ENCODE peak calls at places on chromosomes 3 and 15, in nine cellular contexts. One of them, this sample, is unnamed.
A peak's percentile ranks its signal among the peaks of the same experiment; 100 is the strongest.

GRCh38 chr15:91291673-91292072 is 191.6 kb downstream of the SV2B start:
- DNase-seq in colonic mucosa: no peak
- DNase-seq in kidney: no peak
- DNase-seq in lung: no peak
- DNase-seq in dorsolateral prefrontal cortex: no peak
- DNase-seq in fibroblast of mammary gland: peak; percentile 49
- DNase-seq in AG04450: no peak
- DNase-seq in GM12864: no peak
- DNase-seq in gastrocnemius medialis: no peak
- DNase-seq in this sample: no peak

GRCh38 chr3:52723935-52724334 is 18.0 kb downstream of the SPCS1 start:
- DNase-seq in colonic mucosa: no peak
- DNase-seq in kidney: no peak
- DNase-seq in lung: no peak
- DNase-seq in dorsolateral prefrontal cortex: no peak
- DNase-seq in fibroblast of mammary gland: no peak
- DNase-seq in AG04450: no peak
- DNase-seq in GM12864: no peak
- DNase-seq in gastrocnemius medialis: no peak
- DNase-seq in this sample: no peak

GRCh38 chr15:75468908-75469307 is 17.4 kb upstream of the SIN3A start:
- DNase-seq in colonic mucosa: no peak
- DNase-seq in kidney: no peak
- DNase-seq in lung: no peak
- DNase-seq in dorsolateral prefrontal cortex: no peak
- DNase-seq in fibroblast of mammary gland: no peak
- DNase-seq in AG04450: no peak
- DNase-seq in GM12864: no peak
- DNase-seq in gastrocnemius medialis: no peak
- DNase-seq in this sample: peak; percentile 38

GRCh38 chr3:46393011-46393410 is 13.9 kb downstream of the CCR5AS start:
- DNase-seq in colonic mucosa: no peak
- DNase-seq in kidney: no peak
- DNase-seq in lung: no peak
- DNase-seq in dorsolateral prefrontal cortex: no peak
- DNase-seq in fibroblast of mammary gland: no peak
- DNase-seq in AG04450: no peak
- DNase-seq in GM12864: no peak
- DNase-seq in gastrocnemius medialis: no peak
- DNase-seq in this sample: no peak

GRCh38 chr3:181326637-181327223 is 337.2 kb upstream of the DNAJC19 start:
- DNase-seq in colonic mucosa: no peak
- DNase-seq in kidney: no peak
- DNase-seq in lung: no peak
- DNase-seq in dorsolateral prefrontal cortex: no peak
- DNase-seq in fibroblast of mammary gland: peak; percentile 34
- DNase-seq in AG04450: no peak
- DNase-seq in GM12864: no peak
- DNase-seq in gastrocnemius medialis: no peak
- DNase-seq in this sample: no peak

GRCh38 chr3:14118400-14119165 is 6.1 kb downstream of the CHCHD4 start:
- DNase-seq in colonic mucosa: peak; percentile 11
- DNase-seq in kidney: no peak
- DNase-seq in lung: no peak
- DNase-seq in dorsolateral prefrontal cortex: no peak
- DNase-seq in fibroblast of mammary gland: peak; percentile 67
- DNase-seq in AG04450: no peak
- DNase-seq in GM12864: no peak
- DNase-seq in gastrocnemius medialis: no peak
- DNase-seq in this sample: peak; percentile 64

GRCh38 chr3:120524171-120524923 is 71.8 kb upstream of the NDUFB4 start:
- DNase-seq in colonic mucosa: no peak
- DNase-seq in kidney: no peak
- DNase-seq in lung: no peak
- DNase-seq in dorsolateral prefrontal cortex: no peak
- DNase-seq in fibroblast of mammary gland: peak; percentile 73
- DNase-seq in AG04450: no peak
- DNase-seq in GM12864: no peak
- DNase-seq in gastrocnemius medialis: no peak
- DNase-seq in this sample: peak; percentile 76

GRCh38 chr3:47566667-47567066 is 12.0 kb downstream of the CSPG5 start:
- DNase-seq in colonic mucosa: no peak
- DNase-seq in kidney: no peak
- DNase-seq in lung: no peak
- DNase-seq in dorsolateral prefrontal cortex: no peak
- DNase-seq in fibroblast of mammary gland: no peak
- DNase-seq in AG04450: no peak
- DNase-seq in GM12864: no peak
- DNase-seq in gastrocnemius medialis: no peak
- DNase-seq in this sample: no peak

GRCh38 chr15:60531811-60532210 is 52.9 kb upstream of the ICE2 start:
- DNase-seq in colonic mucosa: no peak
- DNase-seq in kidney: no peak
- DNase-seq in lung: no peak
- DNase-seq in dorsolateral prefrontal cortex: no peak
- DNase-seq in fibroblast of mammary gland: no peak
- DNase-seq in AG04450: no peak
- DNase-seq in GM12864: no peak
- DNase-seq in gastrocnemius medialis: no peak
- DNase-seq in this sample: no peak

DNA sequence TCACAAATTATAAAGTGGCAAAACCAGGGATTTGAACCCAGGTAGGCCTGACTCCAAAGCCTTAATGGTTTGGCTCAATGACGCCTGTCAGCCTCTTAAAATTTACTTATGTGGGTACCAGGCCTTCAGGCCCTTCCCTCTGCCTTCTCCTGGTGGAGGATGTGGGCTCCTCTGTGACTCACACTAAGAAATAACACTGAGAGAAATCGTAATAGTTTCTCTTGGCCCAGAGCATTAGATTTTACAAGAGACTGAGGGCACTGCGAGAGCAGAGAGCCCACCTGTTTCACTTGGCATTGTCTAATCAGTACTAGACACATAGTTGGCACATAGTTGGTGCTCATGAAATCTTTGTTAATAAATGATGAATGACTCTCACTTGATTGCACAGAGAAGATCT is 505.2 kb downstream of the SHQ1 start:
- DNase-seq in colonic mucosa: no peak
- DNase-seq in kidney: no peak
- DNase-seq in lung: no peak
- DNase-seq in dorsolateral prefrontal cortex: no peak
- DNase-seq in fibroblast of mammary gland: peak; percentile 51
- DNase-seq in AG04450: no peak
- DNase-seq in GM12864: no peak
- DNase-seq in gastrocnemius medialis: no peak
- DNase-seq in this sample: peak; percentile 55
- TF ChIP-seq CTCF in colonic mucosa: no peak
- TF ChIP-seq CTCF in kidney: no peak
- TF ChIP-seq CTCF in lung: no peak
- TF ChIP-seq CTCF in dorsolateral prefrontal cortex: no peak
- TF ChIP-seq CTCF in fibroblast of mammary gland: no peak
- TF ChIP-seq CTCF in AG04450: no peak
- TF ChIP-seq CTCF in GM12864: no peak
- TF ChIP-seq CTCF in gastrocnemius medialis: no peak
- TF ChIP-seq CTCF in this sample: no peak

GRCh38 chr3:190517696-190518095 is 3.8 kb downstream of the IL1RAP start:
- DNase-seq in colonic mucosa: no peak
- DNase-seq in kidney: no peak
- DNase-seq in lung: no peak
- DNase-seq in dorsolateral prefrontal cortex: no peak
- DNase-seq in fibroblast of mammary gland: peak; percentile 81
- DNase-seq in AG04450: no peak
- DNase-seq in GM12864: no peak
- DNase-seq in gastrocnemius medialis: no peak
- DNase-seq in this sample: peak; percentile 70

GRCh38 chr3:190514163-190515153 is 573 bp downstream of the IL1RAP start:
- DNase-seq in colonic mucosa: peak; percentile 39
- DNase-seq in kidney: peak; percentile 75
- DNase-seq in lung: peak; percentile 36
- DNase-seq in dorsolateral prefrontal cortex: peak; percentile 52
- DNase-seq in fibroblast of mammary gland: peak; percentile 55
- DNase-seq in AG04450: no peak
- DNase-seq in GM12864: no peak
- DNase-seq in gastrocnemius medialis: peak; percentile 23
- DNase-seq in this sample: peak; percentile 52

GRCh38 chr3:190519886-190520285 is 6.0 kb downstream of the IL1RAP start:
- DNase-seq in colonic mucosa: no peak
- DNase-seq in kidney: no peak
- DNase-seq in lung: no peak
- DNase-seq in dorsolateral prefrontal cortex: no peak
- DNase-seq in fibroblast of mammary gland: peak; percentile 64
- DNase-seq in AG04450: no peak
- DNase-seq in GM12864: no peak
- DNase-seq in gastrocnemius medialis: no peak
- DNase-seq in this sample: peak; percentile 54

GRCh38 chr3:190513409-190514162 is at the start of gene IL1RAP:
- DNase-seq in colonic mucosa: peak; percentile 94
- DNase-seq in kidney: peak; percentile 97
- DNase-seq in lung: peak; percentile 93
- DNase-seq in dorsolateral prefrontal cortex: peak; percentile 81
- DNase-seq in fibroblast of mammary gland: peak; percentile 91
- DNase-seq in AG04450: peak; percentile 65
- DNase-seq in GM12864: peak; percentile 42
- DNase-seq in gastrocnemius medialis: peak; percentile 81
- DNase-seq in this sample: peak; percentile 97

GRCh38 chr3:190516416-190516815 is 2.5 kb downstream of the IL1RAP start:
- DNase-seq in colonic mucosa: no peak
- DNase-seq in kidney: no peak
- DNase-seq in lung: no peak
- DNase-seq in dorsolateral prefrontal cortex: no peak
- DNase-seq in fibroblast of mammary gland: no peak
- DNase-seq in AG04450: no peak
- DNase-seq in GM12864: no peak
- DNase-seq in gastrocnemius medialis: no peak
- DNase-seq in this sample: no peak
- H3K4me3 ChIP-seq in colonic mucosa: no peak overlapping the region
- H3K4me3 ChIP-seq in kidney: no peak overlapping the region
- H3K4me3 ChIP-seq in lung: no peak overlapping the region
- H3K4me3 ChIP-seq in dorsolateral prefrontal cortex: peak overlapping the region; percentile 78
- H3K4me3 ChIP-seq in fibroblast of mammary gland: no peak overlapping the region
- H3K4me3 ChIP-seq in AG04450: no peak overlapping the region
- H3K4me3 ChIP-seq in GM12864: no peak overlapping the region
- H3K4me3 ChIP-seq in gastrocnemius medialis: no peak overlapping the region
- H3K4me3 ChIP-seq in this sample: no peak overlapping the region

GRCh38 chr3:177905895-177906511 is 630.2 kb upstream of the KCNMB2 start:
- DNase-seq in colonic mucosa: no peak
- DNase-seq in kidney: no peak
- DNase-seq in lung: no peak
- DNase-seq in dorsolateral prefrontal cortex: no peak
- DNase-seq in fibroblast of mammary gland: peak; percentile 76
- DNase-seq in AG04450: peak; percentile 63
- DNase-seq in GM12864: no peak
- DNase-seq in gastrocnemius medialis: peak; percentile 22
- DNase-seq in this sample: peak; percentile 81
- TF ChIP-seq CTCF in colonic mucosa: no peak
- TF ChIP-seq CTCF in kidney: no peak
- TF ChIP-seq CTCF in lung: no peak
- TF ChIP-seq CTCF in dorsolateral prefrontal cortex: no peak
- TF ChIP-seq CTCF in fibroblast of mammary gland: peak; percentile 27
- TF ChIP-seq CTCF in AG04450: peak; percentile 43
- TF ChIP-seq CTCF in GM12864: no peak
- TF ChIP-seq CTCF in gastrocnemius medialis: no peak
- TF ChIP-seq CTCF in this sample: peak; percentile 7

DNA sequence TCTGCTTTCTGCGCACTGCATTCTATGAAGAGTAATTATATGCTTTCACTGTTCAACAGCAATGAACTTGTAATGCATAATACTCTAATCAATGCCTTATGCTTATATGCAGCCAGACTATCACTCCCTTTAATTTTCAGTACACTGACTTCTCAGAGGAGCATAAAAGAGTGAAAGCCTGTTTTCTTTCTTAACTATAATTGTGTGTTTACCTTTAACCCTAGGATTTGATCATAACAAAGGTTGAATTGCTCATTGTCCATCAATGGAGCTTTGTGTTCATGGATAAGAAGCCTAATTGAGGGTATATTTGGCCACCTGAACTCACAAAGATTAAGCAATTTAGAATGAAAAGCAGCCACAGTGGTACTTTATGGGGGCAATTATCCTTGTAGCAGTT is 330.9 kb upstream of the PDZRN3 start:
- DNase-seq in colonic mucosa: no peak
- DNase-seq in kidney: no peak
- DNase-seq in lung: no peak
- DNase-seq in dorsolateral prefrontal cortex: no peak
- DNase-seq in fibroblast of mammary gland: no peak
- DNase-seq in AG04450: no peak
- DNase-seq in GM12864: no peak
- DNase-seq in gastrocnemius medialis: no peak
- DNase-seq in this sample: no peak
- H3K4me3 ChIP-seq in colonic mucosa: no peak overlapping the region
- H3K4me3 ChIP-seq in kidney: no peak overlapping the region
- H3K4me3 ChIP-seq in lung: no peak overlapping the region
- H3K4me3 ChIP-seq in dorsolateral prefrontal cortex: no peak overlapping the region
- H3K4me3 ChIP-seq in fibroblast of mammary gland: no peak overlapping the region
- H3K4me3 ChIP-seq in AG04450: no peak overlapping the region
- H3K4me3 ChIP-seq in GM12864: no peak overlapping the region
- H3K4me3 ChIP-seq in gastrocnemius medialis: no peak overlapping the region
- H3K4me3 ChIP-seq in this sample: no peak overlapping the region

GRCh38 chr3:54936561-54936960 is 8.7 kb upstream of the LRTM1 start:
- DNase-seq in colonic mucosa: no peak
- DNase-seq in kidney: no peak
- DNase-seq in lung: no peak
- DNase-seq in dorsolateral prefrontal cortex: no peak
- DNase-seq in fibroblast of mammary gland: peak; percentile 82
- DNase-seq in AG04450: no peak
- DNase-seq in GM12864: no peak
- DNase-seq in gastrocnemius medialis: no peak
- DNase-seq in this sample: no peak

GRCh38 chr3:54935869-54936268 is 8.0 kb upstream of the LRTM1 start:
- DNase-seq in colonic mucosa: no peak
- DNase-seq in kidney: no peak
- DNase-seq in lung: no peak
- DNase-seq in dorsolateral prefrontal cortex: no peak
- DNase-seq in fibroblast of mammary gland: no peak
- DNase-seq in AG04450: no peak
- DNase-seq in GM12864: no peak
- DNase-seq in gastrocnemius medialis: no peak
- DNase-seq in this sample: no peak

GRCh38 chr3:54941690-54942362 is 14.0 kb upstream of the LRTM1 start:
- DNase-seq in colonic mucosa: no peak
- DNase-seq in kidney: no peak
- DNase-seq in lung: no peak
- DNase-seq in dorsolateral prefrontal cortex: no peak
- DNase-seq in fibroblast of mammary gland: no peak
- DNase-seq in AG04450: no peak
- DNase-seq in GM12864: no peak
- DNase-seq in gastrocnemius medialis: no peak
- DNase-seq in this sample: no peak

DNA sequence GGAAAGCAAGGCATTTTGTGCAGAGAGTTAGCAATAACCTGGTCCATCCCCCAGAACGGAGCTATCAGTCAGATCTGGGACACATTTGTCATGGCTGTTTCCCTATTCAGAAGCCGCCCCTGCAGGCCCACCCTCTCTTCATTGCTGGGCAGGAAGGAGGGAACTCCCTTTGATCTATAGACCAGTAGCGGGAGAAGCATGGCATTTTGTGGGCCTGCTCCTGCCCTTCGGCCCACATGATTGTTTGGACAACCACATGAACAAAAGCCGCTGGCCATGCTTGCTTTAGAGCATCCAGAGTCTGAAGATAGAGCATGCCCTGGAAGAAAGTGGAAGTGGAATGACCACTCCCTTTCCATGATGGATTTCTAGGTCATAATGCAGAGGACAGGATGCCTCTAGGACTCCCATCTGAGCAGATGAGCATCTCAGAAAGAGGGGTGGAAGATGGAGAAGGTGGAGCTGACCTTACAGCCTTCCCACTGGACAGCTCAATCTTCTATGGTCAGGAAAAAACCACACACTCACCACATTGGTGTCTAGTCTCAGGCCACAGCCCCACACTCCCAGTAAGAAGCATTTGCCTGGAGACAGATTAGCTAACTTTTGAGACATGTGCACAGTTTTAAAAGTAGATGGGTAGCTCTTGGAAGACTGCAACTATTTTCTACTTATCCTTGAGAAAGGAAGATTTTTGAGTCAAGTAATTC is 11.9 kb upstream of the LRTM1 start:
- DNase-seq in colonic mucosa: no peak
- DNase-seq in kidney: no peak
- DNase-seq in lung: no peak
- DNase-seq in dorsolateral prefrontal cortex: no peak
- DNase-seq in fibroblast of mammary gland: peak; percentile 68
- DNase-seq in AG04450: no peak
- DNase-seq in GM12864: no peak
- DNase-seq in gastrocnemius medialis: no peak
- DNase-seq in this sample: no peak
- TF ChIP-seq CTCF in colonic mucosa: no peak
- TF ChIP-seq CTCF in kidney: no peak
- TF ChIP-seq CTCF in lung: no peak
- TF ChIP-seq CTCF in dorsolateral prefrontal cortex: no peak
- TF ChIP-seq CTCF in fibroblast of mammary gland: no peak
- TF ChIP-seq CTCF in AG04450: no peak
- TF ChIP-seq CTCF in GM12864: no peak
- TF ChIP-seq CTCF in gastrocnemius medialis: no peak
- TF ChIP-seq CTCF in this sample: no peak